ENCODE peak calls at places on chromosomes 11 and 22, in six cellular contexts. A, I, Y, J, Q and X are unnamed samples. For H3K4me1, the result is how much of the 10 kb centered on the place peaks cover.

GRCh38 chr22:35357883-35358621 is 22.8 kb upstream of the HMOX1 start:
- DNase-seq in A (no peak), I (peak), Y (no peak), J (no peak), Q (no peak), X (no peak)

GRCh38 chr11:75725552-75726320 is 8.1 kb downstream of the MOGAT2 start:
- DNase-seq in A (no peak), I (no peak), Y (no peak), J (no peak), Q (no peak), X (no peak)

GRCh38 chr22:28450109-28450508 is 229.5 kb downstream of the TTC28 start:
- DNase-seq in A (no peak), I (no peak), Y (no peak), J (no peak), Q (no peak), X (no peak)

GRCh38 chr11:45984192-45984591 is 61.7 kb downstream of the LARGE2 start:
- DNase-seq in A (no peak), I (no peak), Y (no peak), J (no peak), Q (no peak), X (no peak)

GRCh38 chr11:83033972-83034672 is 37.6 kb downstream of the RAB30 start:
- DNase-seq in A (peak), I (no peak), Y (no peak), J (peak), Q (no peak), X (no peak)

GRCh38 chr22:23070418-23071162 is at the start of gene GNAZ:
- DNase-seq in A (peak), I (peak), Y (no peak), J (no peak), Q (no peak), X (peak)

GRCh38 chr11:46679252-46680163 is 20.9 kb downstream of the ARHGAP1 start:
- DNase-seq in A (no peak), I (no peak), Y (no peak), J (no peak), Q (no peak), X (no peak)

GRCh38 chr22:47836957-47837356 is 1074.5 kb downstream of the TBC1D22A start:
- DNase-seq in A (no peak), I (peak), Y (no peak), J (no peak), Q (no peak), X (no peak)

GRCh38 chr11:114287154-114287553 is 9.0 kb upstream of the NNMT start:
- DNase-seq in A (no peak), I (no peak), Y (no peak), J (no peak), Q (no peak), X (no peak)

GRCh38 chr11:105244157-105244820 is 104.7 kb upstream of the CARD18 start:
- DNase-seq in A (no peak), I (peak), Y (no peak), J (no peak), Q (no peak), X (no peak)

GRCh38 chr11:33699515-33700424 is 856 bp downstream of the C11orf91 start:
- DNase-seq in A (peak), I (no peak), Y (no peak), J (peak), Q (peak), X (no peak)

GRCh38 chr11:1881442-1882264 is 10.0 kb downstream of the PRR33 start:
- DNase-seq in A (peak), I (no peak), Y (no peak), J (no peak), Q (no peak), X (peak)

GRCh38 chr11:84420261-84420660 is 1134.1 kb upstream of the CCDC90B start:
- DNase-seq in A (no peak), I (no peak), Y (no peak), J (no peak), Q (no peak), X (no peak)

GRCh38 chr11:117229411-117229810 is 2.5 kb downstream of the PCSK7 start:
- DNase-seq in A (no peak), I (no peak), Y (no peak), J (no peak), Q (no peak), X (no peak)

GRCh38 chr11:113305440-113306336 is 8.7 kb upstream of the TTC12 start:
- DNase-seq in A (peak), I (peak), Y (peak), J (peak), Q (peak), X (peak)

GRCh38 chr11:114262681-114263509 is 33.3 kb upstream of the NNMT start:
- DNase-seq in A (no peak), I (peak), Y (no peak), J (no peak), Q (peak), X (no peak)

GRCh38 chr11:86784247-86784681 is 16.1 kb upstream of the PRSS23 start:
- DNase-seq in A (no peak), I (no peak), Y (no peak), J (no peak), Q (no peak), X (no peak)

GRCh38 chr11:94133752-94134151 is 5.1 kb downstream of the PANX1 start:
- DNase-seq in A (no peak), I (no peak), Y (no peak), J (no peak), Q (no peak), X (no peak)

GRCh38 chr22:46891382-46891951 is 129.0 kb downstream of the TBC1D22A start:
- DNase-seq in A (no peak), I (no peak), Y (no peak), J (no peak), Q (no peak), X (no peak)

GRCh38 chr11:31968774-31969433 is 122.0 kb upstream of the RCN1 start:
- DNase-seq in A (no peak), I (no peak), Y (no peak), J (no peak), Q (no peak), X (no peak)

GRCh38 chr11:87628161-87628560 is 547.1 kb downstream of the RAB38 start:
- DNase-seq in A (no peak), I (no peak), Y (no peak), J (no peak), Q (no peak), X (no peak)

GRCh38 chr22:30044369-30044768 is 35.9 kb upstream of the HORMAD2 start:
- DNase-seq in A (no peak), I (no peak), Y (no peak), J (peak), Q (no peak), X (no peak)

GRCh38 chr11:45204761-45205160 is 58.3 kb downstream of the PRDM11 start:
- DNase-seq in A (no peak), I (no peak), Y (no peak), J (no peak), Q (peak), X (no peak)

GRCh38 chr11:121488145-121488544 is 35.4 kb upstream of the SORL1-AS1 start:
- DNase-seq in A (no peak), I (no peak), Y (no peak), J (no peak), Q (no peak), X (no peak)

GRCh38 chr11:12569499-12570040 is 104.7 kb upstream of the TEAD1 start:
- DNase-seq in A (no peak), I (peak), Y (no peak), J (no peak), Q (no peak), X (no peak)

DNA sequence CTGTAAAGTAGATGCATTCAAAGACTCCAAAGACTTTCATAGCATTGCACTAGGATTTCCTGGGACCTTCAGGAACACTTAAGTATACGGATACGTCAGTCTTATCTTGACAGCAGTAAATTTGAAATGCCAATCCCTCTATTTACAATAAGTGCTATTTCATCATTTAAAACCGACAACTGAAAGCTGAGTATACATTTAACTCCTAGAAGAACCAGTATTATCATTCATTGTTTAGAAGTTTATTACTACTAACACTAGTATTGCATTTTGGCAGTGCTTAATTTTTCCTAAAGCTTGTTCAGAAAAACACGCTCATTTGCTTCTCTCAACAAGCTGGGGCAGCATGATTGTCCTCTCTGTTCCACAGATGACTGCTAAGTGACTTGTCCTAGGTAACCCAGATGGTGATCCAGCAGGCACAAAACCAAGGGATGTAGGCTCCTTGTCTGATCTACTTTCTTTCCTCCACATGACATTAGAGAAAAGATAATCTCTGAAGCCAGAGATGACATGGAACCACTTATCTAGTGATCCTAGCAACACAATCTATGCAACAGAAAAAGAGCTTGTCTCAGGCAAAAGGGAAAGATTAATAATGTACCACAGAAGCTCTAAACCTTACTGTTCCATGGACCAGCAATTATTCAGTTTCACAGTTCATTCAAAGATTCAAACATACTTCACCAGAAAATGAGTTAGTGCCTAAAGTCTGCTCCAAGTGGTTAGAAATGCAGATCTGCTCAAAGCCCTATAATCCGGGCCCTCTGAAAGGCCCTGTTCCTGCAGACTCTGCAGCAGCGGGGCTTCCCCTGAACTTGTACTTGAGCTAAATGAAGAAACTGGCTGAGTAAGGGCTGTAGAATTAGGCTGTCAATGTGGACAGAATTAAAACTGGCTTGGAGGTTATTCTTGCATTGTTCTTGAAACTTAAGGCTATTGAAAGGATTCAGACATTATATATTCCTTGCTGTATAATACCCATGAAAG is 5.2 kb downstream of the MAML2 start:
- DNase-seq in A (no peak), I (no peak), Y (no peak), J (no peak), Q (peak), X (no peak)
- H3K4me1 ChIP-seq in A (under half), I (under half), Y (under half), J (under half), Q (under half), X (half or more)

GRCh38 chr22:31926969-31927368 is 17.4 kb upstream of the YWHAH start:
- DNase-seq in A (no peak), I (no peak), Y (no peak), J (no peak), Q (peak), X (no peak)
- TF ChIP-seq EP300 in A (no peak), I (no peak), Y (no peak), J (no peak), Q (no peak), X (no peak)

DNA sequence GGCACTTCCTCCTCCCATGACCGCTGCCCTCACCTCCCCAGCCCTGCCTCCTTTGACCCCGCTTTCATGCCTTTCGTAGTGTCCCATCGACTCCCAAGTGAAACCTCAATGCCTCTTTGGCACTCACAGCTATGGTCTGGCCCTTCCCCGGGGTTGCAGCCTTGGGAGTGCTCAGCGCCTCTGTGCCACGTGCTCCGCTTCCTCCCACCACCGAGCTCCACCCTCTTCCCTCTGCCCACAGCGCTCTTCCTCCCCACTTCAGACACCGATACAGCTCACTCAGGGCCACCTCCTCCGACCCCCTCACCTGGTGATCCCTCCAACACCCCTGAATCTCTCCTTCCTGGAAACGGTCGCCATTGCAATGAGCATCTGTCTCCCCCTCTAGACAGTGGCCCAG is 16.6 kb upstream of the SCGB1A1 start:
- DNase-seq in A (peak), I (no peak), Y (no peak), J (peak), Q (no peak), X (peak)
- H3K4me1 ChIP-seq in A (under half), I (under half), Y (under half), J (under half), Q (half or more), X (half or more)

GRCh38 chr11:61694971-61695706 is 14.9 kb downstream of the DAGLA start:
- DNase-seq in A (no peak), I (no peak), Y (no peak), J (peak), Q (no peak), X (peak)
- TF ChIP-seq EP300 in A (no peak), I (no peak), Y (no peak), J (no peak), Q (no peak), X (no peak)

GRCh38 chr22:20083157-20083890 is 3.3 kb downstream of the DGCR8 start:
- DNase-seq in A (no peak), I (no peak), Y (no peak), J (no peak), Q (no peak), X (no peak)

GRCh38 chr22:20086101-20086599 is 6.1 kb downstream of the DGCR8 start:
- DNase-seq in A (no peak), I (no peak), Y (no peak), J (no peak), Q (no peak), X (no peak)

GRCh38 chr22:20084547-20085413 is 4.7 kb downstream of the DGCR8 start:
- DNase-seq in A (no peak), I (no peak), Y (no peak), J (no peak), Q (peak), X (no peak)

GRCh38 chr22:20085651-20086050 is 5.6 kb downstream of the DGCR8 start:
- DNase-seq in A (no peak), I (no peak), Y (no peak), J (no peak), Q (no peak), X (no peak)

GRCh38 chr22:20083891-20084546 is 4.0 kb downstream of the DGCR8 start:
- DNase-seq in A (no peak), I (no peak), Y (no peak), J (no peak), Q (no peak), X (no peak)
- H3K4me1 ChIP-seq in A (under half), I (under half), Y (under half), J (under half), Q (half or more), X (under half)

DNA sequence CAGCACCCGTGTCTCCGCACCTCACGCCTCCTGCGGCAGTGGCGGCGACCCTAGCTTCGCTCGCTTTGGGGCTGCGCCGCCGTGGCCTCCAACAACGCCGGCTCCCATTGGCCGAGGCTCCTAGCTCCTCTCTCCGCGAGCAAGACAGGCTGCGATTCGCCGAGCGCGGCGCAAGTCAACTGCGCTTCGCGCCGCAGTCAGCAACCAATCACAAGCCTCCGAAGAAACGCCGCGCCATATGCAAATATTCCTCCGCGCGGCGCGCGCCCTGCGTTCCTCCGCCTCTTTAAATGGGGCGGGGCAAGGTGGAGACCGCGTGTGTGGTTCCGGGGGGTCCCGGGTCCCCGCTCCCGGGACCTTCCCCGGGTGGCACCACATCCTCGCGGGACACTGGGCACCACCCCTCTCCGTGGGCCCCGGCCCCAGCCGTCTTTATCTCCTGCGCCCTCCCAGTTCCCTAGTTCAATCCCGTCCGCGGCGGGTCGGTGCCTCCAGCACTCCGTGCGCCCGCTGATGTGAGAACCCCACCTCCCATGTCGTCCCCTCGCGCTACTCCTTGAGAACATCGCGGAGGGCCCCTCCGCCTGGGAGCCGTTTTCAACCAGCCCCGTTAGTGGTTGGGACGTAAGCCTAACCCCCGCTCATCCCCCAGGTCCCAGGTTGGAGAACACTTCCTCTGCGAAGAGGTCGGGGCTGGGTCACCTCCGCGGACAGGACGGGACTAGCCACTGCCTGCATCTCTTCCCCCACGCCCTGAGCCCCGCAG is at the start of gene NAP1L4:
- DNase-seq in A (peak), I (peak), Y (peak), J (peak), Q (peak), X (peak)
- TF ChIP-seq EP300 in A (no peak), I (no peak), Y (no peak), J (no peak), Q (no peak), X (no peak)

DNA sequence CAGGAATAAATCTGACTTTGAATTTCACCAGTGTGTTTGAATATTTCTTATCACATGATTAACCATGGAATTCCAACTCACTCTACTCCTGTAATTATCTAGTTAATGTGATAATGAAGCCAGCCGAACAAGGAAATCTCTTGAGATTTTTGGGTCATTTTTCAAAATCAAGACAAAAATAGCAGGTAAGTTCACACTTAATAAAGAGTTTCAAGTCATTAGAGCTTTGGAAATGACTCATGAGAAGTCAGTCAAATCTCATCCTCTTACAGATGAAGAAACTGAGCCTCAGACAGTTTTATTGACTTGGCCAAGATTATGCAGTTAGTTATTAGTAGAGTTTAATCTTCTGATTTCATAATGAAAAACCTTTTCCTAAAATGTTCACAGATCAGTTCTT is 148.8 kb downstream of the ARHGAP42 start:
- DNase-seq in A (no peak), I (no peak), Y (no peak), J (no peak), Q (no peak), X (no peak)
- H3K4me1 ChIP-seq in A (under half), I (half or more), Y (under half), J (under half), Q (under half), X (under half)

GRCh38 chr11:129980086-129980485 is 22.5 kb downstream of the PRDM10 start:
- DNase-seq in A (no peak), I (no peak), Y (no peak), J (no peak), Q (no peak), X (no peak)
- TF ChIP-seq EP300 in A (no peak), I (no peak), Y (no peak), J (no peak), Q (no peak), X (no peak)

GRCh38 chr22:49514656-49515055 is 313.0 kb downstream of the BRD1 start:
- DNase-seq in A (no peak), I (no peak), Y (no peak), J (no peak), Q (no peak), X (no peak)
- H3K4me1 ChIP-seq in A (under half), I (under half), Y (under half), J (under half), Q (under half), X (under half)

DNA sequence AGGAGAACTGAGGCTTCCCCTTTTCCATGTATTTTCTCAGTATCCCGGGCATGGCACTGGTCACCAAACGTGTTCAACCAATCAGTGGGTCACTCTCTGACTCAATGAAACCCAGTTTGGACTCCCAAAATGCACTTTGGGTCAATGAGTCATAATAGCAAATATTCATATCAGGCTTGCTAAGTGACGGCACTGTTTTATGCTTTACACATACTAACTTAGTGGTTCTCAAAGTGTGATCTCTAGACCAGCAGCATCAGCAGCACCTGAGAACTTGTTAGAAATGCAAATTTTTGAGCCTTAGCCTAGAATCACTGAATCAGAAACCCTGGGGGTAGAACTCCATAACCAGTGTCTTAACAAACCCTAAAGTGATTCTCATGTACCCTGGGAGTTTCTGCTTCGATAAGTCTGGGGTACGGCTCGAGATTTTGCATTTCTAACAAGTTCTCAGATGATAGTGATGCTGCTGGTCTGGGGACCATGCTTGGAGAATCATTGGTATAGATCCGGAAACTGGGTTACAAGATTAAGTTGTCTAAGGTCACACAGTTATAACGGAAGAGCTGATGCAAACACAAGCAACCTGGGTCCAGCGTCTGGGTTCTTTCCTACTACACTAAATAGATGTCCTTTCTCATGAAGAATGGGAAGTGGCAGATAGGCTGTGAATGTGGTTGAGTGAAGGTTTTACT is 35.6 kb downstream of the ETS1 start:
- DNase-seq in A (no peak), I (no peak), Y (no peak), J (no peak), Q (no peak), X (no peak)
- TF ChIP-seq EP300 in A (no peak), I (no peak), Y (no peak), J (no peak), Q (peak), X (no peak)